ENCODE peak calls at places on chromosome 2, in seven cellular contexts. O is fibroblast of mammary gland, E is kidney, C is RWPE1, N is cardiac muscle cell, L is astrocyte of the spinal cord, B is AG04449. D is an unnamed sample.

GRCh38 chr2:127620867-127621266 is 25.1 kb upstream of the GPR17 start:
- DNase-seq in C (no peak), N (no peak), O (no peak), E (no peak), L (no peak), B (no peak), D (no peak)

GRCh38 chr2:238969857-238970256 is 122.0 kb downstream of the TWIST2 start:
- DNase-seq in E (no peak), C (no peak), B (no peak), O (no peak), N (no peak), L (no peak), D (no peak)

GRCh38 chr2:13193900-13194299 is 477.2 kb downstream of the TRIB2 start:
- DNase-seq in L (peak; percentile 48), O (peak; percentile 39), N (peak; percentile 24), C (peak; percentile 8), E (no peak), B (no peak), D (peak; percentile 36)

GRCh38 chr2:17043173-17043572 is 377.5 kb upstream of the CYRIA start:
- DNase-seq in B (peak; percentile 17), C (no peak), E (no peak), N (no peak), O (peak; percentile 51), L (peak; percentile 68), D (peak; percentile 20)

GRCh38 chr2:213281156-213281555 is 3.1 kb upstream of the SPAG16 start:
- DNase-seq in E (no peak), C (no peak), B (no peak), N (no peak), O (peak; percentile 57), L (peak; percentile 31), D (no peak)

GRCh38 chr2:204535764-204536163 is 9.5 kb upstream of the PARD3B start:
- DNase-seq in C (no peak), B (no peak), E (no peak), N (no peak), L (no peak), O (no peak), D (no peak)

GRCh38 chr2:74347747-74348146 is 4.5 kb upstream of the SLC4A5 start:
- DNase-seq in E (no peak), N (no peak), C (no peak), L (no peak), O (no peak), B (no peak), D (no peak)

GRCh38 chr2:183123117-183123958 is 905 bp upstream of the NUP35 start:
- DNase-seq in L (peak; percentile 7), O (no peak), B (no peak), E (no peak), C (no peak), N (no peak), D (no peak)

GRCh38 chr2:16515709-16516108 is 149.9 kb downstream of the CYRIA start:
- DNase-seq in N (no peak), B (no peak), C (no peak), O (no peak), E (no peak), L (no peak), D (no peak)

GRCh38 chr2:241108271-241109209 is 6.5 kb upstream of the MTERF4 start:
- DNase-seq in E (no peak), C (no peak), B (no peak), N (no peak), O (no peak), L (no peak), D (no peak)

GRCh38 chr2:37984589-37984988 is 59.5 kb downstream of the RMDN2 start:
- DNase-seq in L (peak; percentile 54), C (no peak), E (no peak), B (no peak), N (no peak), O (peak; percentile 63), D (no peak)

GRCh38 chr2:239836021-239836765 is 188.9 kb downstream of the NDUFA10 start:
- DNase-seq in L (no peak), O (no peak), B (no peak), N (no peak), C (no peak), E (peak; percentile 49), D (no peak)

GRCh38 chr2:178069551-178069950 is 3.0 kb downstream of the PDE11A start:
- DNase-seq in O (no peak), C (no peak), E (no peak), L (no peak), N (no peak), B (no peak), D (no peak)

GRCh38 chr2:127805491-127805890 is 5.5 kb downstream of the WDR33 start:
- DNase-seq in O (no peak), C (no peak), E (no peak), L (no peak), B (no peak), N (no peak), D (no peak)

GRCh38 chr2:216956820-216957493 is 97.1 kb upstream of the TNP1 start:
- DNase-seq in C (no peak), E (no peak), N (no peak), O (peak; percentile 19), B (no peak), L (peak; percentile 70), D (peak; percentile 2)

GRCh38 chr2:159788218-159788617 is 9.8 kb downstream of the CD302 start:
- DNase-seq in O (no peak), C (no peak), E (no peak), L (no peak), B (no peak), N (no peak), D (no peak)

GRCh38 chr2:233117811-233118480 is 57.8 kb downstream of the INPP5D start:
- DNase-seq in B (no peak), E (no peak), O (no peak), C (no peak), N (no peak), L (no peak), D (no peak)

GRCh38 chr2:233118601-233119000 is 58.5 kb downstream of the INPP5D start:
- DNase-seq in E (no peak), B (no peak), O (no peak), L (no peak), C (no peak), N (no peak), D (no peak)

GRCh38 chr2:233115761-233116160 is 55.6 kb downstream of the INPP5D start:
- DNase-seq in B (no peak), O (no peak), C (no peak), L (peak; percentile 22), N (peak; percentile 22), E (no peak), D (no peak)

GRCh38 chr2:233116946-233117345 is 56.8 kb downstream of the INPP5D start:
- DNase-seq in E (no peak), C (no peak), N (no peak), O (no peak), B (no peak), L (no peak), D (no peak)

DNA sequence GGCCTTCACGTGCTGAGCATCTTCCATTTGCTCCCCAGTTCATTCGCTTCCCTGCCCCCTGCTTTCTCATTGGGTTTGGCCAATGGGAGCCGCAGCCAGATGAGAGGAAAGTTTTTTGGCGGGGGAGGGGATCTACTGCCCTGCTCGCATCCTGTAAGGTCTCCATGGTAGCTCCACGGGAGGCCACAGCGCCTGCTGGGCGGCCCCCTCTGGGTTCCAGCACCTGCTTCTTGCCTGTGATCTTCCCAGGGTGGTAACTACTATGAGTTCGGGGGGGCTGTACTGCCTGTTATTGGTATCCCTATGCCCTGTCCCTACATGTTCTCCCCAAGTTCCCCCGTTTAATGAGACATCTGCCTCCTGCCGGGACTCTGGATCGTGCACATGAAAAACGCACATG is 57.2 kb downstream of the INPP5D start:
- DNase-seq in O (no peak), B (no peak), L (no peak), E (no peak), N (no peak), C (no peak), D (no peak)
- TF ChIP-seq CTCF in O (no peak), B (no peak), L (no peak), E (no peak), N (no peak), C (no peak), D (no peak)

DNA sequence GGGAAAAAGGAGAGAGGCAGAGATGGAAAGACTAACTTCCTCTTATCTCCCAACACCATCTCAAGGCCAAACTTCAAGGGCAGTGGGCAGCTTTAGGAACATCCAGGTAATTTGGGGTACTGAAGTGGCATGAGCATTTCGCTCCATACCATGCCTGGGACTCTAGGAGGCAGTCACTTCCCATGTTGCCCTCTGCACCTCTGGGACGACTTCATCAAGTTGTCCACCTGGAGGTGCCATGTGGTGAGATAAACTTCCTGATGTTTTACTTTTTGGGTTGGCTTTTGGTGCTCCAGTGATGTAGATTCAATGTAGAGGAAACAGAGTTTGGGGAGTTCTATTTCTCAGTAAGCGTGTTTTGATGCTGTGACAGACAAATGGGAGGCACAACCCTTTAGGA is 56.3 kb upstream of the UPP2 start:
- DNase-seq in L (no peak), N (no peak), C (no peak), O (no peak), B (no peak), E (no peak), D (no peak)
- TF ChIP-seq CTCF in L (no peak), N (no peak), C (no peak), O (no peak), B (no peak), E (peak; percentile 16), D (peak; percentile 9)

GRCh38 chr2:145524836-145525235 is 1004.9 kb upstream of the ZEB2 start:
- DNase-seq in E (no peak), O (no peak), N (no peak), L (no peak), C (no peak), B (no peak), D (no peak)

DNA sequence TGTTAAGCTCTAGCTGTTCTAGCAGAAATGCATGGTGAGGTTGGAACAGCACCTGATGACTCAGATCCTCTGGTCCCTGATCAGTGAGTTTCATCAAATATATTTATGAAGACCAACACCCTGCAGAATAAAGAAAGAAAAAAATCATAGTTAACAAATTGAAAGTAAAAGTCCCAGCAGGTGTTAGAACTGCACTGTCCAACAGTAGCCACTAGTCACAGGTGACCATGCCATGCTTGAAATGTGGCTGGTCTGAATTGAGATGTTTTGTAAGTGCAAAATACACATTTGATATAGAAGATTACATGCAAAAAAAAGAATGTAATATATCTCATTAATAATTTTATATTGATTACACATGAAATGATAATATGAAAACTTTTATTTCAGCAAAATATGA is 1010.7 kb upstream of the ZEB2 start:
- DNase-seq in E (no peak), O (peak; percentile 33), C (no peak), B (no peak), L (no peak), N (no peak), D (no peak)
- TF ChIP-seq CTCF in E (no peak), O (no peak), C (no peak), B (no peak), L (no peak), N (no peak), D (no peak)

GRCh38 chr2:230927711-230928341 is 2.8 kb upstream of the GPR55 start:
- DNase-seq in B (no peak), N (no peak), C (no peak), O (no peak), L (no peak), E (no peak), D (no peak)

GRCh38 chr2:230925443-230925878 is 419 bp upstream of the GPR55 start:
- DNase-seq in B (no peak), N (no peak), C (no peak), O (no peak), L (no peak), E (no peak), D (no peak)

GRCh38 chr2:230924470-230925341 is at the start of gene GPR55:
- DNase-seq in C (no peak), L (no peak), B (no peak), E (no peak), O (no peak), N (no peak), D (no peak)

GRCh38 chr2:230924092-230924469 is 961 bp downstream of the GPR55 start:
- DNase-seq in E (no peak), O (no peak), C (no peak), L (no peak), B (no peak), N (no peak), D (no peak)

GRCh38 chr2:230925879-230926765 is 1.1 kb upstream of the GPR55 start:
- DNase-seq in C (no peak), L (no peak), O (no peak), E (no peak), N (no peak), B (no peak), D (no peak)
- TF ChIP-seq CTCF in C (no peak), L (peak; percentile 7), O (no peak), E (no peak), N (peak; percentile 17), B (no peak), D (peak; percentile 27)

D was measured in brain microvascular endothelial cell.